ENCODE peak calls at places on chromosomes 11 and 22, in four cellular contexts. One of them, this sample, is unnamed. For H3K4me1, the result is how much of the 10 kb centered on the place peaks cover.

GRCh38 chr11:128694618-128695481 is 978 bp downstream of the FLI1 start:
- DNase-seq in transverse colon: no peak
- DNase-seq in GM12878: no peak
- DNase-seq in endothelial cell of umbilical vein: no peak
- DNase-seq in this sample: no peak

GRCh38 chr22:45587638-45588481 is 83.8 kb upstream of the ATXN10 start:
- DNase-seq in transverse colon: no peak
- DNase-seq in GM12878: no peak
- DNase-seq in endothelial cell of umbilical vein: no peak
- DNase-seq in this sample: no peak

GRCh38 chr22:50469377-50470305 is 5.2 kb downstream of the SBF1 start:
- DNase-seq in transverse colon: peak
- DNase-seq in GM12878: peak
- DNase-seq in endothelial cell of umbilical vein: no peak
- DNase-seq in this sample: no peak

GRCh38 chr11:132028380-132029240 is 658.2 kb downstream of the NTM start:
- DNase-seq in transverse colon: peak
- DNase-seq in GM12878: no peak
- DNase-seq in endothelial cell of umbilical vein: peak
- DNase-seq in this sample: no peak

GRCh38 chr11:87463486-87464102 is 425.9 kb downstream of the TMEM135 start:
- DNase-seq in transverse colon: no peak
- DNase-seq in GM12878: no peak
- DNase-seq in endothelial cell of umbilical vein: no peak
- DNase-seq in this sample: no peak

GRCh38 chr11:72040497-72041363 is 39.6 kb downstream of the NUMA1 start:
- DNase-seq in transverse colon: peak
- DNase-seq in GM12878: no peak
- DNase-seq in endothelial cell of umbilical vein: peak
- DNase-seq in this sample: peak

GRCh38 chr22:49627217-49628181 is 200.2 kb downstream of the BRD1 start:
- DNase-seq in transverse colon: no peak
- DNase-seq in GM12878: no peak
- DNase-seq in endothelial cell of umbilical vein: no peak
- DNase-seq in this sample: peak

GRCh38 chr11:61963016-61963281 is 4.5 kb downstream of the FTH1 start:
- DNase-seq in transverse colon: peak
- DNase-seq in GM12878: no peak
- DNase-seq in endothelial cell of umbilical vein: peak
- DNase-seq in this sample: no peak

GRCh38 chr22:28345304-28345703 is 334.3 kb downstream of the TTC28 start:
- DNase-seq in transverse colon: no peak
- DNase-seq in GM12878: no peak
- DNase-seq in endothelial cell of umbilical vein: no peak
- DNase-seq in this sample: no peak

GRCh38 chr22:28349114-28349513 is 330.5 kb downstream of the TTC28 start:
- DNase-seq in transverse colon: no peak
- DNase-seq in GM12878: no peak
- DNase-seq in endothelial cell of umbilical vein: no peak
- DNase-seq in this sample: no peak

GRCh38 chr22:28351585-28351984 is 328.1 kb downstream of the TTC28 start:
- DNase-seq in transverse colon: no peak
- DNase-seq in GM12878: no peak
- DNase-seq in endothelial cell of umbilical vein: no peak
- DNase-seq in this sample: no peak

GRCh38 chr22:28346308-28346707 is 333.3 kb downstream of the TTC28 start:
- DNase-seq in transverse colon: no peak
- DNase-seq in GM12878: no peak
- DNase-seq in endothelial cell of umbilical vein: no peak
- DNase-seq in this sample: no peak

DNA sequence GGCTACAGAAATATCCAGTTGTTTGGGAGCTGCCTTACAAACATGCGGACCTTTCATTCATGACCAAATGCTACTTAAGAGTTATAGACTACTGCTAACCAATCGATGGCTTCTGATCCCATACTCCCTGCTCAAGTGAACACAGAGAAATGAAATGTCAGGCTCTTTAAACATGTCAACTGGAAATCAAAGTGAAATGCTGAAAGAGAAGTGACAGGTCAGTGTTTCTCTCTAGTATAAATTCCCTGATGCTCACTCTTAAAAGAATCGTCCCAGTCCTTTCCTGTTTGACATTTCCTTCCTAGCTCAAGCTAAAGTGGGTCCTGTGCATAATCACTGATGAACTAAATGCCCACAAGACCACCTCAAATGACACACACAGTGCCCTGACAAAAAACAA is 331.0 kb downstream of the TTC28 start:
- DNase-seq in transverse colon: no peak
- DNase-seq in GM12878: no peak
- DNase-seq in endothelial cell of umbilical vein: no peak
- DNase-seq in this sample: no peak
- TF ChIP-seq POLR2AphosphoS5 in transverse colon: no peak
- TF ChIP-seq POLR2AphosphoS5 in GM12878: no peak
- TF ChIP-seq POLR2AphosphoS5 in endothelial cell of umbilical vein: no peak
- TF ChIP-seq POLR2AphosphoS5 in this sample: no peak

GRCh38 chr11:68832476-68833176 is 9.1 kb downstream of the CPT1A start:
- DNase-seq in transverse colon: peak
- DNase-seq in GM12878: no peak
- DNase-seq in endothelial cell of umbilical vein: no peak
- DNase-seq in this sample: no peak

GRCh38 chr11:68835328-68835727 is 6.4 kb downstream of the CPT1A start:
- DNase-seq in transverse colon: no peak
- DNase-seq in GM12878: no peak
- DNase-seq in endothelial cell of umbilical vein: no peak
- DNase-seq in this sample: no peak

GRCh38 chr11:68838572-68838964 is 3.1 kb downstream of the CPT1A start:
- DNase-seq in transverse colon: no peak
- DNase-seq in GM12878: no peak
- DNase-seq in endothelial cell of umbilical vein: peak
- DNase-seq in this sample: peak

GRCh38 chr11:68837583-68838571 is 3.8 kb downstream of the CPT1A start:
- DNase-seq in transverse colon: peak
- DNase-seq in GM12878: no peak
- DNase-seq in endothelial cell of umbilical vein: no peak
- DNase-seq in this sample: no peak

DNA sequence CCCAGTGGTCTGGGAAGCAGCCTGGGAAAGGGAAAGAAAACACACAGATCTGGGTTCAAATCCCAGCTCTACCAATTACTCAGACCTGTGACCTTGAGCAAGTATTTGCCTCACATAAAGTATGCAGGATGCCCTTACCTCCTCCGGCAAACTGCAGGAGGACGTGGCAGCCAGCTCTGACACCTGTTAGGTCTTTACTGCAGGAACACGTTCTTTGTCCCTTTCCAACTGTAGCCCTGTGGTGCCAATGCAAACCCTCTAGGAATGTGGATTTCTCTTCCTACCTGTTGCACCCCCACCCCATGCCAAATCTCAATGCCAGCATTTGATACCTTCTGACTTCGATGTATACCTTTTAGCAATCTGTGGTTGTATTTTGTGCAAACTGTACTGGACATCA is 6.0 kb downstream of the CPT1A start:
- DNase-seq in transverse colon: no peak
- DNase-seq in GM12878: no peak
- DNase-seq in endothelial cell of umbilical vein: no peak
- DNase-seq in this sample: no peak
- H3K4me1 ChIP-seq in transverse colon: half or more
- H3K4me1 ChIP-seq in GM12878: under half
- H3K4me1 ChIP-seq in endothelial cell of umbilical vein: under half
- H3K4me1 ChIP-seq in this sample: half or more

GRCh38 chr22:37679670-37680069 is 4.2 kb downstream of the LGALS1 start:
- DNase-seq in transverse colon: no peak
- DNase-seq in GM12878: no peak
- DNase-seq in endothelial cell of umbilical vein: no peak
- DNase-seq in this sample: no peak

GRCh38 chr22:37678372-37678771 is 2.9 kb downstream of the LGALS1 start:
- DNase-seq in transverse colon: no peak
- DNase-seq in GM12878: no peak
- DNase-seq in endothelial cell of umbilical vein: no peak
- DNase-seq in this sample: no peak

GRCh38 chr22:37681001-37681424 is 5.1 kb upstream of the NOL12 start:
- DNase-seq in transverse colon: no peak
- DNase-seq in GM12878: no peak
- DNase-seq in endothelial cell of umbilical vein: no peak
- DNase-seq in this sample: no peak

GRCh38 chr22:37680191-37680851 is 4.9 kb downstream of the LGALS1 start:
- DNase-seq in transverse colon: no peak
- DNase-seq in GM12878: no peak
- DNase-seq in endothelial cell of umbilical vein: no peak
- DNase-seq in this sample: no peak

DNA sequence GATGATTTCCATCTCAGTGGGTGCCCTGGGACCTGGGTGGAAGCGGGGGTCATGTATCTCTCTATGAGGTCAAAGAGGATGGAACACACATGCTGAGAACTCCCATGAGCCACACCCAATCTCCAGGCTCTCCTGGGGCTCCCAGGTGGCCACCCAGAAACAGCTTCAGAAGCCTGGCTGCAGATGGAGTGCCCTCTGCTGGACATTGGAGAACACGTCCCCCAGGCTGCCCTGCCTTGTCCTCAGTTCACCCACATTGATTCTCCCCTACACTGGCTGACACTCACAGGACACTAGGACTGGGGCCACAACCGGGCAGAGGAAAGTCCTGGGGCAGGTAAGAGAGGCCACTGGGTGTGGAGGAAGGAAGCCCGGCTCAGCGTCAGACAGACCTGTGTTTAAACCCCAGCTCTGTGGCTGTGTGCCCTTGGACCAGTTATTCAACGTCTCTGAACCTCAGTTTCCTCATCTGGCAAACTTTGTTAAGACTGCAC is 4.5 kb upstream of the NOL12 start:
- DNase-seq in transverse colon: peak
- DNase-seq in GM12878: no peak
- DNase-seq in endothelial cell of umbilical vein: peak
- DNase-seq in this sample: peak
- TF ChIP-seq POLR2AphosphoS5 in transverse colon: no peak
- TF ChIP-seq POLR2AphosphoS5 in GM12878: no peak
- TF ChIP-seq POLR2AphosphoS5 in endothelial cell of umbilical vein: no peak
- TF ChIP-seq POLR2AphosphoS5 in this sample: no peak

DNA sequence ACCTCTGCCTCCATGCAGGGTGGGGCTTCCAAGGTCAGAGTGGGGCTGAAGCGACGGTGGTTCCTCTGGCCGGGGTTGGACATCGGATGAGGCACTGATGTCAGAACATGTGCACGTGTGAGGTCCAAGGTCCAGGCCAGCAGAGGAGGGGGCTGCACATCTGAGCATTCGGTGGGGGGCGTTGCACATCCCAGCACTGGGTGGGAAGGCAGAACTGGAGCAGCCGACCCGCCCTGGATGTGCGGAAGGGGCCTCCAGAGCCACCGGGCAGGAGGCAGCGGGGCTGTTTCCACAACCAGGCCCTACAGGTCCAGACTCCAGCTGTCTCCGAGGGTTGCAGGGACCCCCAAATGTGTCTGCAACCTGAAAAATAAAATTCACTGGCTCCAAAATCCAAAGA is 271.0 kb downstream of the CTTN start:
- DNase-seq in transverse colon: no peak
- DNase-seq in GM12878: no peak
- DNase-seq in endothelial cell of umbilical vein: no peak
- DNase-seq in this sample: no peak
- H3K4me1 ChIP-seq in transverse colon: under half
- H3K4me1 ChIP-seq in GM12878: under half
- H3K4me1 ChIP-seq in endothelial cell of umbilical vein: under half
- H3K4me1 ChIP-seq in this sample: under half

This sample was measured in suprapubic skin.